ENCODE peak calls at places on chromosomes 3 and 15, in six cellular contexts. A is GM12891, I is SK-N-SH, R is GM12892, L is K562, Z is HepG2. B is an unnamed sample.

GRCh38 chr15:92076536-92076935 is 223.0 kb downstream of the SLCO3A1 start:
- DNase-seq in Z (no peak), I (no peak), A (no peak), L (no peak), R (no peak), B (no peak)

GRCh38 chr3:178436773-178437172 is 99.5 kb upstream of the KCNMB2 start:
- DNase-seq in I (peak; percentile 55), L (peak; percentile 22), A (peak; percentile 11), Z (no peak), R (no peak), B (no peak)

GRCh38 chr15:84151205-84151931 is 84.2 kb upstream of the GOLGA6L4 start:
- DNase-seq in I (no peak), A (no peak), R (no peak), Z (no peak), L (no peak), B (no peak)

GRCh38 chr3:178562143-178562868 is 26.1 kb downstream of the KCNMB2 start:
- DNase-seq in A (no peak), I (no peak), Z (no peak), R (no peak), L (no peak), B (no peak)

GRCh38 chr3:89107461-89108035 is at the start of gene EPHA3:
- DNase-seq in R (no peak), A (peak; percentile 8), L (no peak), Z (peak; percentile 12), I (peak; percentile 67), B (peak; percentile 87)

GRCh38 chr15:101675796-101676582 is 23.8 kb upstream of the TM2D3 start:
- DNase-seq in Z (no peak), R (peak; percentile 19), L (no peak), I (no peak), A (no peak), B (no peak)

GRCh38 chr3:190728574-190729246 is 133.8 kb downstream of the GMNC start:
- DNase-seq in I (no peak), Z (peak; percentile 16), R (no peak), A (no peak), L (no peak), B (no peak)

GRCh38 chr3:186053954-186054353 is 54.9 kb downstream of the ETV5 start:
- DNase-seq in R (no peak), A (no peak), Z (no peak), I (no peak), L (no peak), B (no peak)

GRCh38 chr15:94205366-94205765 is 26.0 kb upstream of the MCTP2 start:
- DNase-seq in R (no peak), L (no peak), A (no peak), I (no peak), Z (no peak), B (no peak)

GRCh38 chr15:70433583-70434288 is 329.6 kb downstream of the UACA start:
- DNase-seq in Z (no peak), R (no peak), A (no peak), I (peak; percentile 57), L (no peak), B (no peak)

GRCh38 chr15:42735382-42736165 is 1.4 kb downstream of the CDAN1 start:
- DNase-seq in L (no peak), R (no peak), Z (no peak), A (no peak), I (no peak), B (no peak)

GRCh38 chr3:150114873-150115570 is 144.3 kb upstream of the PFN2 start:
- DNase-seq in R (peak; percentile 9), A (peak; percentile 22), I (no peak), L (no peak), Z (no peak), B (no peak)

GRCh38 chr3:141940204-141940776 is 63.8 kb downstream of the ATP1B3 start:
- DNase-seq in I (peak; percentile 77), Z (no peak), L (no peak), R (no peak), A (no peak), B (no peak)

GRCh38 chr15:100602822-100603393 is 519 bp downstream of the ASB7 start:
- DNase-seq in A (peak; percentile 26), Z (peak; percentile 10), L (peak; percentile 29), R (peak; percentile 21), I (peak; percentile 10), B (peak; percentile 83)

GRCh38 chr15:67924359-67924974 is 84.6 kb upstream of the RNU6-1 start:
- DNase-seq in I (no peak), L (no peak), Z (no peak), A (no peak), R (no peak), B (no peak)

GRCh38 chr15:90154861-90155626 is 46.1 kb upstream of the SEMA4B start:
- DNase-seq in I (peak; percentile 37), Z (peak; percentile 80), A (no peak), L (peak; percentile 21), R (no peak), B (no peak)

GRCh38 chr3:192861972-192862371 is 55.7 kb downstream of the MB21D2 start:
- DNase-seq in A (no peak), L (no peak), R (no peak), Z (no peak), I (no peak), B (no peak)

GRCh38 chr3:100060685-100061484 is 53.4 kb downstream of the FILIP1L start:
- DNase-seq in A (no peak), Z (no peak), R (no peak), I (no peak), L (peak; percentile 18), B (no peak)

GRCh38 chr15:51181905-51182304 is 87.2 kb upstream of the TNFAIP8L3 start:
- DNase-seq in R (no peak), I (no peak), A (no peak), L (no peak), Z (no peak), B (no peak)

GRCh38 chr15:70376929-70377691 is 279.4 kb upstream of the TLE3 start:
- DNase-seq in A (no peak), L (no peak), R (no peak), I (peak; percentile 76), Z (no peak), B (no peak)

GRCh38 chr3:118909751-118910150 is 124.9 kb downstream of the IGSF11 start:
- DNase-seq in I (no peak), L (no peak), R (no peak), Z (no peak), A (no peak), B (no peak)

GRCh38 chr3:27591811-27592210 is 107.6 kb upstream of the SLC4A7 start:
- DNase-seq in Z (no peak), A (no peak), I (no peak), R (no peak), L (no peak), B (no peak)

GRCh38 chr3:151838574-151839312 is 24.8 kb downstream of the AADAC start:
- DNase-seq in A (peak; percentile 21), L (peak; percentile 48), I (peak; percentile 31), Z (peak; percentile 77), R (peak; percentile 2), B (no peak)

GRCh38 chr3:188946837-188947236 is 224.9 kb upstream of the TPRG1 start:
- DNase-seq in A (no peak), Z (no peak), I (no peak), L (no peak), R (no peak), B (no peak)

GRCh38 chr3:188947983-188948657 is 223.7 kb upstream of the TPRG1 start:
- DNase-seq in A (no peak), L (no peak), R (no peak), Z (no peak), I (peak; percentile 85), B (peak; percentile 64)

GRCh38 chr3:188948658-188949400 is 222.9 kb upstream of the TPRG1 start:
- DNase-seq in R (no peak), I (no peak), Z (peak; percentile 48), L (no peak), A (no peak), B (no peak)

GRCh38 chr3:188946351-188946750 is 225.4 kb upstream of the TPRG1 start:
- DNase-seq in R (no peak), L (no peak), I (no peak), A (no peak), Z (no peak), B (no peak)

GRCh38 chr3:188947401-188947982 is 224.3 kb upstream of the TPRG1 start:
- DNase-seq in Z (no peak), R (no peak), A (no peak), L (peak; percentile 57), I (peak; percentile 86), B (peak; percentile 74)
- TF ChIP-seq TAF1 in Z (no peak), R (no peak), A (no peak), L (no peak), I (no peak), B (no peak)

DNA sequence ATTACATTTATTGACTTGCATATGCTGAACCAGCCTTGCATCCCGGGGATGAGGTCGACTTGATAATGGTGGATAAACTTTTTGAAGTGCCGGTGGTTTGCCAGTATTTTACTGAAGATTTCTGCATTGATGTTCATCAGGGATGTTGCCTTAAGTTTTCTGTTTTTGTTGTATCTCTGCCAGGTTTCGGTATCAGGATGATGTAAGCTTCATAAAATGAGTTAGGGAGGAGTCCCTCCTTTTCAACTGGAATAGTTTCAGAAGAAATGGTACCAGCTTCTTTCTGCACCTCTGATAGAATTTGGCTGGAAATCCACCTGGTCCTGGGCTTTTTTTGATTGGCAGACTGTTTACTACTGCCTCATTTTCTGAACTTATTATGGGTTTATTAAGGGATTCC is 250.8 kb downstream of the TBC1D5 start:
- DNase-seq in L (no peak), R (no peak), A (no peak), Z (no peak), I (no peak), B (no peak)
- TF ChIP-seq TAF1 in L (no peak), R (no peak), A (no peak), Z (no peak), I (no peak), B (no peak)

GRCh38 chr3:13092621-13093339 is 19.6 kb upstream of the IQSEC1 start:
- DNase-seq in R (no peak), A (no peak), Z (no peak), L (no peak), I (no peak), B (no peak)
- TF ChIP-seq TAF1 in R (no peak), A (no peak), Z (no peak), L (no peak), I (no peak), B (no peak)

GRCh38 chr15:43941555-43941954 is 114.8 kb downstream of the WDR76 start:
- DNase-seq in A (peak; percentile 23), I (no peak), R (peak; percentile 20), L (no peak), Z (no peak), B (no peak)
- TF ChIP-seq TAF1 in A (no peak), I (no peak), R (no peak), L (no peak), Z (no peak), B (no peak)

GRCh38 chr15:74433592-74434259 is at the start of gene SEMA7A:
- DNase-seq in A (peak; percentile 97), R (peak; percentile 98), Z (peak; percentile 64), L (peak; percentile 98), I (peak; percentile 96), B (peak; percentile 89)

GRCh38 chr15:74431645-74432044 is 2.1 kb downstream of the SEMA7A start:
- DNase-seq in I (no peak), Z (no peak), L (no peak), A (no peak), R (no peak), B (no peak)

GRCh38 chr15:74432968-74433591 is 678 bp downstream of the SEMA7A start:
- DNase-seq in I (peak; percentile 87), A (no peak), R (no peak), Z (no peak), L (peak; percentile 44), B (no peak)

GRCh38 chr15:74432271-74432967 is 1.3 kb downstream of the SEMA7A start:
- DNase-seq in Z (no peak), A (no peak), R (no peak), I (no peak), L (no peak), B (no peak)

GRCh38 chr15:74434260-74434915 is 630 bp upstream of the SEMA7A start:
- DNase-seq in A (no peak), R (no peak), I (no peak), L (no peak), Z (no peak), B (no peak)
- TF ChIP-seq TAF1 in A (no peak), R (no peak), I (no peak), L (no peak), Z (no peak), B (no peak)